ENCODE peak calls at places on chromosomes 4 and X, in seven cellular contexts. I is uterus, P is astrocyte of the cerebellum, C is cardiac muscle cell, X is dorsolateral prefrontal cortex, U is astrocyte of the spinal cord, K is fibroblast of mammary gland. D is an unnamed sample.

GRCh38 chr4:104490770-104491395 is 3.8 kb downstream of the CXXC4 start:
- DNase-seq in C (peak), P (no peak), K (peak), I (peak), X (peak), U (peak), D (peak)

GRCh38 chr4:148288448-148288847 is 153.8 kb downstream of the NR3C2 start:
- DNase-seq in K (no peak), I (no peak), X (no peak), C (no peak), U (no peak), P (no peak), D (no peak)

GRCh38 chr4:166460769-166461550 is 587.9 kb downstream of the TLL1 start:
- DNase-seq in I (no peak), C (peak), P (no peak), U (peak), K (peak), X (no peak), D (no peak)

GRCh38 chr4:187999406-187999932 is 3.9 kb downstream of the ZFP42 start:
- DNase-seq in I (no peak), X (no peak), K (peak), U (no peak), C (no peak), P (no peak), D (no peak)

GRCh38 chr4:125735107-125735506 is 420.4 kb downstream of the FAT4 start:
- DNase-seq in K (peak), I (no peak), C (peak), P (peak), X (no peak), U (peak), D (peak)

GRCh38 chr4:56874918-56875317 is 32.8 kb upstream of the REST start:
- DNase-seq in X (no peak), I (no peak), K (peak), C (no peak), P (no peak), U (no peak), D (no peak)

GRCh38 chrX:97200454-97200853 is 316.7 kb downstream of the RPA4 start:
- DNase-seq in I (no peak), K (no peak), U (no peak), P (no peak), C (no peak), X (no peak), D (no peak)

GRCh38 chr4:7863911-7864681 is 75.6 kb downstream of the AFAP1 start:
- DNase-seq in I (no peak), C (no peak), P (no peak), X (no peak), U (no peak), K (no peak), D (no peak)

GRCh38 chrX:13868481-13869040 is 51.7 kb upstream of the GPM6B start:
- DNase-seq in K (peak), U (peak), C (peak), X (no peak), I (no peak), P (peak), D (no peak)

GRCh38 chr4:122854860-122855259 is 28.2 kb downstream of the FGF2 start:
- DNase-seq in X (peak), P (no peak), I (no peak), K (no peak), U (no peak), C (no peak), D (no peak)

GRCh38 chrX:150269613-150270254 is 93.4 kb upstream of the MAMLD1 start:
- DNase-seq in I (no peak), C (peak), K (peak), U (no peak), X (no peak), P (no peak), D (no peak)

GRCh38 chr4:183746305-183747229 is 87.5 kb downstream of the TRAPPC11 start:
- DNase-seq in C (no peak), P (no peak), X (no peak), I (no peak), U (no peak), K (peak), D (no peak)

GRCh38 chr4:165464813-165465381 is 86.1 kb downstream of the CPE start:
- DNase-seq in C (peak), K (peak), U (peak), I (no peak), X (no peak), P (peak), D (peak)

GRCh38 chr4:28787947-28788346 is 1927.3 kb downstream of the STIM2 start:
- DNase-seq in X (no peak), K (no peak), C (no peak), U (no peak), P (no peak), I (no peak), D (no peak)

GRCh38 chr4:165398570-165398969 is 19.8 kb downstream of the CPE start:
- DNase-seq in K (peak), I (no peak), X (no peak), P (no peak), U (peak), C (peak), D (peak)

GRCh38 chrX:40827331-40827730 is 92.0 kb upstream of the MED14 start:
- DNase-seq in X (no peak), P (no peak), C (no peak), K (no peak), U (no peak), I (no peak), D (no peak)

GRCh38 chrX:100710816-100711215 is 21.1 kb downstream of the SYTL4 start:
- DNase-seq in X (no peak), K (no peak), C (no peak), P (no peak), U (no peak), I (no peak), D (no peak)

GRCh38 chr4:67687639-67688038 is 13.3 kb downstream of the UBA6 start:
- DNase-seq in K (peak), P (no peak), U (peak), C (peak), X (no peak), I (no peak), D (no peak)

DNA sequence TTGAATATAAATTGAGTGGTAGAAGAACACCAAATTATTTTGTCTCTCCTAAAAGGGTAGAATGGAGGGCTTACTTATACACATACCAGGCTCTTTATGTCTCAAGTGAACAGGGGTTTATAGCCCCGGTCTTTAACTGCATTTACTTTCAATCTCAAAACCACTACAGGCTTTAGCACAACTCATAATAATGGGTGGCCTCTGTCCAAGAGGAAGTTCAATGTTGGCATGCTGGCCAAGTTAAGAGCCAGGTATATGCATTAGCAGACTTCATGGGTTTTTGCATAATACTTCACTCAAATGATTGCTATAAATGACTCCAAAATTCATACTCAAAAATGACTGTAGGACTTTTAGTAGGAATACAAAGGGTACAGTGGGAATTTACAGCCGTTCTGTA is 118.5 kb upstream of the OTUD4 start:
- DNase-seq in C (no peak), I (no peak), P (no peak), K (no peak), X (no peak), U (peak), D (no peak)
- H3K4me3 ChIP-seq in C (no peak), I (no peak), P (no peak), K (no peak), X (no peak), U (no peak), D (no peak)

DNA sequence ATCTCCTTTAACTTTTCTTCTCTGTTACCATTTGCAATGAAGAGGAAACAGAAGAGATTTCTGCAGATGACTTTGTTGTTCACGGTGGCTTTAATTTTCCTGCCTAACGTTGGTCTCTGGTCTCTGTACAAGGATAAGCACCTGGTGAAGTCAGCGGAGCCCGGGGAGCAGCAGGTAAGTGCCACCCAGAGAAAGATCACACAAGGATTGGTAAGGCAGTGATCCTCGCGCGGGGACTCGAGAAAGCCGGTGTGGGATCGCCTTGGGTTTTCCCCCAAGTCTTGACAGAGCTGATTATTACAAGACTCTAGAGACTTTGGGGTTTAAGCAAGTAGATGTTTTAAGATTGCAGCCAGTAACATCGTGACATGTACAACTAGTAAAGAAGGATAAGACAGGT is 1.3 kb downstream of the GALNTL6 start:
- DNase-seq in P (no peak), X (no peak), C (no peak), K (no peak), U (no peak), I (no peak), D (no peak)
- TF ChIP-seq CTCF in P (no peak), X (no peak), C (no peak), K (no peak), U (no peak), I (no peak), D (no peak)

GRCh38 chrX:133847595-133847994 is 137.8 kb downstream of the GPC3 start:
- DNase-seq in X (no peak), U (no peak), C (no peak), P (no peak), I (no peak), K (no peak), D (no peak)
- H3K4me3 ChIP-seq in X (no peak), U (no peak), C (no peak), P (no peak), I (no peak), K (no peak), D (no peak)

GRCh38 chrX:133248177-133248576 is 30.0 kb upstream of the TFDP3 start:
- DNase-seq in K (no peak), C (no peak), X (no peak), P (no peak), I (no peak), U (no peak), D (no peak)
- TF ChIP-seq CTCF in K (no peak), C (no peak), X (no peak), P (no peak), I (no peak), U (no peak), D (no peak)

DNA sequence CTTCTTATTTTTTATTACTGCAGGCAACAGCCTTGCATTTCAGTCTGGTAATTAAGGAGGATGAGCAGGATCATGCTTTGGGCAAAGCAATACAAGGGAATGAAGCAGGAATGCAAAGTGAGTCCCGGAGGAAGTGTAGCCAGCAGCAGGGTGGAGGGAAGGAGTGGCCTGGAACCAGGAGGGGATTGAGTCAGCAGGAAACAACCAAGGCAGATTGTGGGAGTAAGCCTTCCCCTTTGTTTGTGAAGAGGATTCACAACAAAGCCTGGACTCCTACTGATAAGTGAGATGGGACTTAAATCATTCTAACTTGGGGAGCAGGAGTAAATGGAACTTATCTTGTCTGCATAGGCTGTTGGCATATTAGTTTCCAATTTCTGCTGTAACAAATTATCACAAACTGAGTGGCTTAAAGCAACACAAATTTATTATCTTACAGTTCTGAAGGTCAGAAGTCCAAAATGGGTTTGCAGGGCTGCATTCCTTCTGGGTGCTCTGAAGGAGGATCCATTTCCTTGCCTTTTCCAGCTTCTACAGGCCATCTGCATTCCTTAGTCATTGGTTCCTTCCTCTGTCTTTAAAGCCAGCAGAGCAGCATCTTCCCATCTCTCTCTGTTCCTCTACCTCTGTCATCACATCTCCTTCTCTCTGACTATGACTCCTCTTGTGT is 93.2 kb upstream of the AP1S2 start:
- DNase-seq in I (no peak), X (no peak), K (peak), C (peak), P (no peak), U (peak), D (peak)
- H3K4me3 ChIP-seq in I (no peak), X (no peak), K (no peak), C (no peak), P (no peak), U (no peak), D (no peak)